ENCODE peak calls at places on chromosomes 6 and 20, in five cellular contexts. One of them, this sample, is unnamed.

GRCh38 chr6:31948753-31949413 is 3.0 kb downstream of the CFB start:
- DNase-seq in psoas muscle: no peak
- DNase-seq in H1: no peak
- DNase-seq in NCI-H460: peak; percentile 18
- DNase-seq in stimulated activated CD4-positive, alpha-beta T cell treated with anti-CD3 and anti-CD28 coated beads, Interleukin-12 subunit alpha, Interleukin-12 subunit beta, amount 100 ng/mL, for 24 hours: no peak
- DNase-seq in this sample: no peak

GRCh38 chr6:56891754-56892153 is 63.2 kb upstream of the BEND6 start:
- DNase-seq in stimulated activated CD4-positive, alpha-beta T cell treated with anti-CD3 and anti-CD28 coated beads, Interleukin-12 subunit alpha, Interleukin-12 subunit beta, amount 100 ng/mL, for 24 hours: no peak
- DNase-seq in psoas muscle: no peak
- DNase-seq in H1: no peak
- DNase-seq in NCI-H460: no peak
- DNase-seq in this sample: no peak

GRCh38 chr6:41228616-41229015 is 467 bp downstream of the TREML4 start:
- DNase-seq in NCI-H460: peak; percentile 16
- DNase-seq in H1: no peak
- DNase-seq in psoas muscle: no peak
- DNase-seq in stimulated activated CD4-positive, alpha-beta T cell treated with anti-CD3 and anti-CD28 coated beads, Interleukin-12 subunit alpha, Interleukin-12 subunit beta, amount 100 ng/mL, for 24 hours: no peak
- DNase-seq in this sample: no peak

GRCh38 chr6:106444777-106445507 is 84.4 kb downstream of the CRYBG1 start:
- DNase-seq in H1: no peak
- DNase-seq in stimulated activated CD4-positive, alpha-beta T cell treated with anti-CD3 and anti-CD28 coated beads, Interleukin-12 subunit alpha, Interleukin-12 subunit beta, amount 100 ng/mL, for 24 hours: no peak
- DNase-seq in NCI-H460: peak; percentile 61
- DNase-seq in psoas muscle: no peak
- DNase-seq in this sample: no peak

GRCh38 chr6:25006565-25007001 is 70.8 kb upstream of the RIPOR2 start:
- DNase-seq in NCI-H460: peak; percentile 54
- DNase-seq in psoas muscle: peak; percentile 68
- DNase-seq in H1: no peak
- DNase-seq in stimulated activated CD4-positive, alpha-beta T cell treated with anti-CD3 and anti-CD28 coated beads, Interleukin-12 subunit alpha, Interleukin-12 subunit beta, amount 100 ng/mL, for 24 hours: no peak
- DNase-seq in this sample: no peak

GRCh38 chr6:39426057-39426592 is 103.6 kb upstream of the KCNK16 start:
- DNase-seq in stimulated activated CD4-positive, alpha-beta T cell treated with anti-CD3 and anti-CD28 coated beads, Interleukin-12 subunit alpha, Interleukin-12 subunit beta, amount 100 ng/mL, for 24 hours: no peak
- DNase-seq in NCI-H460: no peak
- DNase-seq in psoas muscle: no peak
- DNase-seq in H1: no peak
- DNase-seq in this sample: no peak

GRCh38 chr6:102742033-102742432 is 1348.5 kb downstream of the GRIK2 start:
- DNase-seq in H1: no peak
- DNase-seq in stimulated activated CD4-positive, alpha-beta T cell treated with anti-CD3 and anti-CD28 coated beads, Interleukin-12 subunit alpha, Interleukin-12 subunit beta, amount 100 ng/mL, for 24 hours: no peak
- DNase-seq in psoas muscle: no peak
- DNase-seq in NCI-H460: no peak
- DNase-seq in this sample: no peak

GRCh38 chr6:36656441-36656840 is 22.1 kb upstream of the CDKN1A start:
- DNase-seq in psoas muscle: no peak
- DNase-seq in NCI-H460: no peak
- DNase-seq in H1: no peak
- DNase-seq in stimulated activated CD4-positive, alpha-beta T cell treated with anti-CD3 and anti-CD28 coated beads, Interleukin-12 subunit alpha, Interleukin-12 subunit beta, amount 100 ng/mL, for 24 hours: no peak
- DNase-seq in this sample: no peak

GRCh38 chr6:123770247-123770949 is 33.3 kb upstream of the NKAIN2 start:
- DNase-seq in H1: no peak
- DNase-seq in NCI-H460: no peak
- DNase-seq in psoas muscle: no peak
- DNase-seq in stimulated activated CD4-positive, alpha-beta T cell treated with anti-CD3 and anti-CD28 coated beads, Interleukin-12 subunit alpha, Interleukin-12 subunit beta, amount 100 ng/mL, for 24 hours: no peak
- DNase-seq in this sample: no peak

GRCh38 chr20:32519367-32519730 is 65.8 kb downstream of the NOL4L start:
- DNase-seq in NCI-H460: no peak
- DNase-seq in stimulated activated CD4-positive, alpha-beta T cell treated with anti-CD3 and anti-CD28 coated beads, Interleukin-12 subunit alpha, Interleukin-12 subunit beta, amount 100 ng/mL, for 24 hours: no peak
- DNase-seq in H1: no peak
- DNase-seq in psoas muscle: no peak
- DNase-seq in this sample: no peak

GRCh38 chr6:72216222-72217106 is 330.1 kb downstream of the RIMS1 start:
- DNase-seq in H1: no peak
- DNase-seq in psoas muscle: no peak
- DNase-seq in NCI-H460: no peak
- DNase-seq in stimulated activated CD4-positive, alpha-beta T cell treated with anti-CD3 and anti-CD28 coated beads, Interleukin-12 subunit alpha, Interleukin-12 subunit beta, amount 100 ng/mL, for 24 hours: no peak
- DNase-seq in this sample: no peak

GRCh38 chr6:107670792-107671199 is 153.3 kb downstream of the SCML4 start:
- DNase-seq in stimulated activated CD4-positive, alpha-beta T cell treated with anti-CD3 and anti-CD28 coated beads, Interleukin-12 subunit alpha, Interleukin-12 subunit beta, amount 100 ng/mL, for 24 hours: no peak
- DNase-seq in NCI-H460: no peak
- DNase-seq in psoas muscle: peak; percentile 78
- DNase-seq in H1: no peak
- DNase-seq in this sample: no peak

GRCh38 chr6:166949533-166950442 is 6.6 kb downstream of the RNASET2 start:
- DNase-seq in NCI-H460: no peak
- DNase-seq in psoas muscle: no peak
- DNase-seq in H1: no peak
- DNase-seq in stimulated activated CD4-positive, alpha-beta T cell treated with anti-CD3 and anti-CD28 coated beads, Interleukin-12 subunit alpha, Interleukin-12 subunit beta, amount 100 ng/mL, for 24 hours: no peak
- DNase-seq in this sample: no peak

GRCh38 chr6:134512946-134513345 is 195.0 kb upstream of the SGK1 start:
- DNase-seq in NCI-H460: no peak
- DNase-seq in psoas muscle: no peak
- DNase-seq in stimulated activated CD4-positive, alpha-beta T cell treated with anti-CD3 and anti-CD28 coated beads, Interleukin-12 subunit alpha, Interleukin-12 subunit beta, amount 100 ng/mL, for 24 hours: no peak
- DNase-seq in H1: no peak
- DNase-seq in this sample: no peak

GRCh38 chr20:18465536-18466200 is 1.2 kb downstream of the DZANK1 start:
- DNase-seq in H1: no peak
- DNase-seq in psoas muscle: no peak
- DNase-seq in stimulated activated CD4-positive, alpha-beta T cell treated with anti-CD3 and anti-CD28 coated beads, Interleukin-12 subunit alpha, Interleukin-12 subunit beta, amount 100 ng/mL, for 24 hours: no peak
- DNase-seq in NCI-H460: no peak
- DNase-seq in this sample: no peak

GRCh38 chr6:165937564-165938358 is 229.9 kb downstream of the TBXT start:
- DNase-seq in stimulated activated CD4-positive, alpha-beta T cell treated with anti-CD3 and anti-CD28 coated beads, Interleukin-12 subunit alpha, Interleukin-12 subunit beta, amount 100 ng/mL, for 24 hours: no peak
- DNase-seq in NCI-H460: no peak
- DNase-seq in H1: no peak
- DNase-seq in psoas muscle: no peak
- DNase-seq in this sample: no peak

GRCh38 chr6:140871911-140872310 is 1260.8 kb upstream of the GJE1 start:
- DNase-seq in psoas muscle: no peak
- DNase-seq in stimulated activated CD4-positive, alpha-beta T cell treated with anti-CD3 and anti-CD28 coated beads, Interleukin-12 subunit alpha, Interleukin-12 subunit beta, amount 100 ng/mL, for 24 hours: no peak
- DNase-seq in NCI-H460: no peak
- DNase-seq in H1: no peak
- DNase-seq in this sample: no peak